ENCODE peak calls at places on chromosomes 7 and 10, in nine cellular contexts. T is CD8-positive, alpha-beta T cell; L is cardiac muscle cell; P is gastrocnemius medialis; Q is right cardiac atrium; O is DND-41; U is CD8-positive, alpha-beta memory T cell; X is right atrium auricular region; F is heart right ventricle. S is an unnamed sample. For H3K27me3, the result is how much of the 10 kb centered on the place peaks cover.

GRCh38 chr7:76278540-76278939 is 23.9 kb upstream of the HSPB1 start:
- DNase-seq in O (no peak), Q (no peak), P (no peak), U (no peak), T (no peak), L (no peak), X (no peak), F (no peak), S (no peak)

GRCh38 chr10:102620138-102620591 is 24.1 kb upstream of the TRIM8 start:
- DNase-seq in U (no peak), Q (peak), T (no peak), F (peak), X (no peak), P (peak), L (no peak), O (no peak), S (no peak)

GRCh38 chr7:94061316-94061715 is 57.2 kb upstream of the BET1 start:
- DNase-seq in X (no peak), Q (no peak), L (no peak), O (no peak), U (no peak), P (no peak), F (no peak), T (no peak), S (no peak)

GRCh38 chr7:151876899-151877777 is at the start of gene PRKAG2:
- DNase-seq in F (peak), X (peak), L (peak), P (peak), O (no peak), T (peak), U (peak), Q (peak), S (peak)

GRCh38 chr7:11345621-11346020 is 371.9 kb downstream of the PHF14 start:
- DNase-seq in X (no peak), U (no peak), Q (no peak), O (no peak), L (no peak), F (no peak), P (no peak), T (no peak), S (no peak)

GRCh38 chr7:751826-752225 is 24.7 kb upstream of the PRKAR1B start:
- DNase-seq in P (no peak), T (no peak), X (no peak), O (no peak), L (no peak), U (no peak), Q (no peak), F (no peak), S (no peak)

GRCh38 chr10:70619271-70620019 is 16.9 kb upstream of the PRF1 start:
- DNase-seq in Q (no peak), L (no peak), F (no peak), T (no peak), U (no peak), X (no peak), O (no peak), P (no peak), S (no peak)

GRCh38 chr10:74586088-74586585 is 240.3 kb upstream of the KAT6B start:
- DNase-seq in U (peak), T (peak), P (no peak), F (no peak), O (peak), L (peak), X (no peak), Q (no peak), S (peak)

GRCh38 chr10:82238291-82238690 is 363.3 kb downstream of the NRG3 start:
- DNase-seq in L (no peak), X (no peak), P (no peak), Q (no peak), O (no peak), T (no peak), U (no peak), F (no peak), S (no peak)

GRCh38 chr7:98240961-98241673 is 10.9 kb downstream of the TECPR1 start:
- DNase-seq in U (no peak), X (no peak), O (peak), Q (peak), T (peak), L (peak), P (no peak), F (no peak), S (no peak)

GRCh38 chr10:116247701-116248100 is 25.3 kb downstream of the GFRA1 start:
- DNase-seq in F (no peak), T (no peak), Q (no peak), O (no peak), U (no peak), X (no peak), P (no peak), L (no peak), S (no peak)

GRCh38 chr7:14762552-14762951 is 140.0 kb downstream of the DGKB start:
- DNase-seq in Q (no peak), T (no peak), X (no peak), L (no peak), F (no peak), U (no peak), P (no peak), O (no peak), S (no peak)

GRCh38 chr10:57657164-57657765 is 610.4 kb downstream of the IPMK start:
- DNase-seq in L (peak), O (peak), X (no peak), T (no peak), U (no peak), P (no peak), Q (peak), F (no peak), S (no peak)

GRCh38 chr10:9198611-9199010 is 1144.1 kb downstream of the GATA3 start:
- DNase-seq in T (no peak), X (no peak), Q (no peak), O (no peak), U (no peak), F (no peak), L (no peak), P (no peak), S (no peak)

GRCh38 chr10:96244354-96244753 is 27.0 kb downstream of the BLNK start:
- DNase-seq in L (no peak), O (no peak), X (no peak), F (no peak), Q (no peak), T (no peak), U (no peak), P (no peak), S (no peak)

GRCh38 chr7:64494912-64495461 is 67.9 kb downstream of the ZNF680 start:
- DNase-seq in L (no peak), F (no peak), P (no peak), Q (peak), T (no peak), U (no peak), X (no peak), O (no peak), S (no peak)

GRCh38 chr7:106883627-106884026 is 18.5 kb downstream of the PIK3CG start:
- DNase-seq in F (no peak), U (no peak), L (no peak), P (no peak), T (no peak), X (no peak), O (no peak), Q (no peak), S (no peak)

GRCh38 chr7:80277434-80278427 is 143.1 kb downstream of the GNAI1 start:
- DNase-seq in O (no peak), X (no peak), P (no peak), L (no peak), T (no peak), F (no peak), Q (no peak), U (no peak), S (no peak)

GRCh38 chr7:774161-775109 is 47.4 kb upstream of the PRKAR1B start:
- DNase-seq in F (peak), Q (peak), X (no peak), O (peak), P (peak), L (peak), U (peak), T (peak), S (peak)

GRCh38 chr10:14478639-14479038 is 147.9 kb upstream of the FRMD4A start:
- DNase-seq in O (no peak), X (peak), Q (peak), U (no peak), L (peak), F (peak), P (peak), T (no peak), S (no peak)

GRCh38 chr10:19783721-19784120 is 32.5 kb upstream of the PLXDC2 start:
- DNase-seq in Q (no peak), T (no peak), F (no peak), L (no peak), U (no peak), O (no peak), P (no peak), X (no peak), S (no peak)

GRCh38 chr7:16836481-16836880 is 31.7 kb upstream of the AGR2 start:
- DNase-seq in U (no peak), F (no peak), T (no peak), L (no peak), X (no peak), Q (no peak), P (no peak), O (no peak), S (no peak)

GRCh38 chr10:106508920-106509319 is 655.6 kb downstream of the SORCS1 start:
- DNase-seq in O (no peak), Q (no peak), U (no peak), T (no peak), P (no peak), F (no peak), L (no peak), X (no peak), S (no peak)

DNA sequence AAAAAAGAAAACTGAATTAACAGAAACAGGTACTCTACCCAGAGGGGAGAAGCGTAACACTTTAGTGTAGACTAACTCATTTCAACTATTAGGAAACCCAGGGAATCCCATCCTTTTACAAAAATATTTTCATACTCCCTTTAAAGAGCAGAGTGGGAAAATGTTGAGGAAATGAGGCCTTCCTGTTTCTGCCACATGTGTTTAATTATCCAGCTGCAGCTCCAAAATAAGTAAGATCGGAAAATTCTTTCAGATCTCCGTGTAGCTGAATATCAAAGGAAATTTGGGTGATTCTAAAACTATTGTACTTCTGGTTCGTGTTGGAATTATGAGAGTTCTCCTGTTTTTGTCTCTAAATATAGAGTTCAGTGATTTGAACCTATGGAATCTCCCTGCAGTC is 58.0 kb upstream of the CAV2 start:
- DNase-seq in F (no peak), L (no peak), U (no peak), O (no peak), Q (no peak), P (no peak), T (no peak), X (no peak), S (no peak)
- H3K4me3 ChIP-seq in F (no peak), L (no peak), U (no peak), O (no peak), Q (no peak), P (no peak), T (no peak), X (no peak), S (no peak)

DNA sequence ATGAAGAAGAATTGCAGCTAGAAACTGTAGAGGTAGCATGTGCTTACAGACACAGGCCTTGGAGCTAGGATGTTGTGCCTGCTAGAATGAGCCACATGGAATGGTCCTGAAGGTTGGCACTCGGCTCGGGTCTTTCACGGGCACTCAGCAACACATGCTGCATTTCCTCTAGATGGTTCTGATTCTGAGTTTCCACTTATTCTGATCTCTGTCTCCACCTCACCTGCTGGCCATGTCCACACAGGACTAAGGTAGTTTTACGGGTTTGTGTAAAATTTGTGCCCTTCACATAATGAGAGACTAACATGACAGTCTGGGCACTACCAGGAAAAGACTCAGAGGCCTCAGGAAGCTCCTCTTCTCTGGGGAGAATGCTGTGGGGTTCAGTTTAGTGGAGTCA is 444.8 kb upstream of the MKI67 start:
- DNase-seq in X (no peak), T (no peak), L (no peak), Q (no peak), P (no peak), O (no peak), F (no peak), U (no peak), S (no peak)
- H3K27me3 ChIP-seq in X (under half), T (under half), L (under half), Q (under half), P (under half), O (under half), F (under half), U (under half), S (under half)

GRCh38 chr10:110786172-110786571 is 85.6 kb upstream of the PDCD4 start:
- DNase-seq in P (no peak), T (no peak), U (no peak), X (no peak), Q (no peak), F (no peak), O (no peak), L (peak), S (no peak)
- H3K27ac ChIP-seq in P (peak), T (no peak), U (no peak), X (peak), Q (peak), F (no peak), O (no peak), L (peak), S (no peak)

GRCh38 chr7:18289801-18290200 is 205.7 kb upstream of the HDAC9 start:
- DNase-seq in L (no peak), F (no peak), Q (no peak), U (no peak), O (no peak), T (no peak), P (no peak), X (no peak), S (no peak)
- H3K4me3 ChIP-seq in L (no peak), F (no peak), Q (no peak), U (no peak), O (no peak), T (no peak), P (no peak), X (peak), S (no peak)

DNA sequence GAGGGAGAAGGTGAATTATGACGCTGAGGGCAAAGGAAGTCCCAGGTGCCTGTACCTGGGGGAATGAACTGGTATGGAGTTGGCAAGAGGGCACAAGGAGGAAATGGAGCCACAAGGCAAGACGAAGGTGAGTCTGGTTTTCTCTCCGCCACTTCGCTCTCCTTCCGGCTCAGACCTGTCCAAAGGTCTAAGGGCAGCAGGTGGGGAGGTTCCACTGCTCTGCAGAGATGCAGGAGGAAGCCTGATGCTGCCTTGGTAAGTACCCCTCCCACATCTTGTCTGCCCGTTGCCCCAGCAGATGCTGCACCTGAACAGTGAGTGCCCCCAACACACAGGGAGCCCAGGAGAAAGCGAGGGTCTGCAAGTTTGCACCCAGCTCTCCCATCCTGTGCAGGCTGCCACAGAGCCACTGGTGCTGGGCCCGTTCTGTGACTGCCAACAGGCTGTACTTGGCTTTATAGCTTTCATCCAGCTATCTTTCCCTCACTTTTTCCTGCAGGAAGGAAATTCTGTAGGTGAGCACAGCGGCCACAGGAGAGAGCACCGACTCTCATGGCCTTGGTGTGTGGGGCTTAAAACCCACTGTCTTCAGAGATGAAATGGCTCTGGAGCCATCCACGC is 235.2 kb downstream of the COBL start:
- DNase-seq in X (no peak), Q (no peak), F (no peak), P (no peak), O (no peak), L (no peak), T (no peak), U (no peak), S (no peak)
- H3K27me3 ChIP-seq in X (under half), Q (under half), F (under half), P (under half), O (under half), L (under half), T (under half), U (under half), S (under half)

GRCh38 chr7:10237306-10237705 is 736.4 kb upstream of the PHF14 start:
- DNase-seq in P (no peak), O (no peak), Q (no peak), L (no peak), F (no peak), X (no peak), T (no peak), U (no peak), S (no peak)
- H3K27ac ChIP-seq in P (no peak), O (no peak), Q (no peak), L (no peak), F (no peak), X (peak), T (no peak), U (no peak), S (no peak)

S was measured in effector memory CD4-positive, alpha-beta T cell.